ENCODE peak calls at places on chromosome 7, in four cellular contexts. One of them, this sample, is unnamed.

GRCh38 chr7:1714583-1715330 is 44.7 kb downstream of the ELFN1 start:
- DNase-seq in germinal center: no peak
- DNase-seq in AG08396: no peak
- DNase-seq in NCI-H2029 treated with DMSO at 0.1 percent for 48 hours: no peak
- DNase-seq in this sample: no peak

GRCh38 chr7:76364198-76364584 is 5.4 kb upstream of the YWHAG start:
- DNase-seq in germinal center: no peak
- DNase-seq in NCI-H2029 treated with DMSO at 0.1 percent for 48 hours: no peak
- DNase-seq in AG08396: no peak
- DNase-seq in this sample: peak; percentile 36

GRCh38 chr7:76009672-76010600 is 15.5 kb upstream of the TMEM120A start:
- DNase-seq in NCI-H2029 treated with DMSO at 0.1 percent for 48 hours: no peak
- DNase-seq in AG08396: peak; percentile 9
- DNase-seq in germinal center: no peak
- DNase-seq in this sample: no peak

GRCh38 chr7:73526892-73527821 is 5.1 kb upstream of the BAZ1B start:
- DNase-seq in AG08396: no peak
- DNase-seq in NCI-H2029 treated with DMSO at 0.1 percent for 48 hours: peak; percentile 23
- DNase-seq in germinal center: peak; percentile 22
- DNase-seq in this sample: no peak

GRCh38 chr7:90119178-90119971 is 34.9 kb upstream of the STEAP1 start:
- DNase-seq in AG08396: peak; percentile 13
- DNase-seq in NCI-H2029 treated with DMSO at 0.1 percent for 48 hours: no peak
- DNase-seq in germinal center: no peak
- DNase-seq in this sample: no peak

GRCh38 chr7:131657881-131658280 is 101.5 kb upstream of the PODXL start:
- DNase-seq in AG08396: no peak
- DNase-seq in germinal center: no peak
- DNase-seq in NCI-H2029 treated with DMSO at 0.1 percent for 48 hours: no peak
- DNase-seq in this sample: no peak

GRCh38 chr7:131935180-131935579 is 378.8 kb upstream of the PODXL start:
- DNase-seq in germinal center: no peak
- DNase-seq in NCI-H2029 treated with DMSO at 0.1 percent for 48 hours: no peak
- DNase-seq in AG08396: no peak
- DNase-seq in this sample: no peak

GRCh38 chr7:155590215-155591023 is 44.1 kb upstream of the CNPY1 start:
- DNase-seq in germinal center: no peak
- DNase-seq in NCI-H2029 treated with DMSO at 0.1 percent for 48 hours: peak; percentile 19
- DNase-seq in AG08396: no peak
- DNase-seq in this sample: no peak

GRCh38 chr7:148486937-148487336 is 103.6 kb upstream of the C7orf33 start:
- DNase-seq in NCI-H2029 treated with DMSO at 0.1 percent for 48 hours: no peak
- DNase-seq in germinal center: no peak
- DNase-seq in AG08396: no peak
- DNase-seq in this sample: no peak

This sample was measured in RKO.